ENCODE peak calls at places on chromosomes 16 and 17, in six cellular contexts. Y is tibial artery, D is cardiac muscle cell, V is IMR-90, U is endodermal cell, J is neural progenitor cell. B is an unnamed sample. For H3K4me1, the result is how much of the 10 kb centered on the place peaks cover.

GRCh38 chr17:69141802-69142472 is at the start of gene ABCA6:
- DNase-seq in J (no peak), V (no peak), Y (no peak), U (no peak), D (no peak), B (no peak)

GRCh38 chr17:1783834-1784611 is 22.2 kb downstream of the SERPINF1 start:
- DNase-seq in U (peak), D (peak), J (peak), V (peak), Y (peak), B (peak)

GRCh38 chr17:28887871-28888471 is 9.6 kb downstream of the FLOT2 start:
- DNase-seq in D (no peak), U (no peak), V (no peak), Y (no peak), J (no peak), B (no peak)

GRCh38 chr17:73223626-73224616 is 31.1 kb downstream of the COG1 start:
- DNase-seq in U (no peak), D (no peak), V (no peak), J (no peak), Y (no peak), B (no peak)

GRCh38 chr17:81523139-81524062 is 4.8 kb upstream of the FSCN2 start:
- DNase-seq in U (peak), Y (peak), V (peak), J (peak), D (peak), B (no peak)

GRCh38 chr16:87070657-87071056 is 246.5 kb downstream of the C16orf95 start:
- DNase-seq in V (no peak), U (peak), Y (no peak), J (no peak), D (no peak), B (no peak)

GRCh38 chr17:11282586-11282985 is 41.6 kb downstream of the SHISA6 start:
- DNase-seq in Y (no peak), U (no peak), V (no peak), D (no peak), J (no peak), B (no peak)

GRCh38 chr17:17419621-17420020 is 57.2 kb upstream of the MED9 start:
- DNase-seq in J (no peak), D (no peak), Y (peak), U (no peak), V (no peak), B (no peak)

GRCh38 chr17:77963441-77963840 is 4.9 kb downstream of the TNRC6C start:
- DNase-seq in J (peak), U (no peak), D (peak), Y (no peak), V (peak), B (peak)

GRCh38 chr16:8583712-8584111 is 6.6 kb downstream of the TMEM114 start:
- DNase-seq in D (no peak), U (peak), V (no peak), J (no peak), Y (no peak), B (no peak)

GRCh38 chr16:89004209-89004831 is 27.3 kb upstream of the CBFA2T3 start:
- DNase-seq in V (no peak), D (peak), J (peak), U (no peak), Y (no peak), B (no peak)

GRCh38 chr17:3944485-3945388 is 19.5 kb downstream of the ATP2A3 start:
- DNase-seq in J (peak), Y (no peak), U (peak), V (peak), D (peak), B (no peak)

GRCh38 chr17:14010999-14011692 is 58.2 kb upstream of the COX10 start:
- DNase-seq in Y (no peak), D (no peak), J (no peak), U (no peak), V (no peak), B (no peak)

GRCh38 chr17:21463204-21463661 is 87.1 kb downstream of the KCNJ12 start:
- DNase-seq in D (no peak), V (no peak), U (peak), J (no peak), Y (no peak), B (no peak)

GRCh38 chr16:66391726-66392670 is 25.5 kb downstream of the CDH5 start:
- DNase-seq in J (no peak), Y (peak), D (no peak), V (no peak), U (peak), B (no peak)

GRCh38 chr17:77287432-77288068 is 146.8 kb downstream of the SEC14L1 start:
- DNase-seq in U (peak), Y (no peak), V (peak), D (peak), J (peak), B (peak)

GRCh38 chr17:75876938-75877751 is 1.2 kb downstream of the TRIM47 start:
- DNase-seq in J (peak), U (peak), V (peak), D (no peak), Y (peak), B (peak)

GRCh38 chr16:49405123-49405522 is 31.5 kb downstream of the C16orf78 start:
- DNase-seq in U (no peak), J (no peak), Y (no peak), V (no peak), D (no peak), B (no peak)

GRCh38 chr17:78723001-78723796 is 58.9 kb downstream of the CYTH1 start:
- DNase-seq in D (peak), V (peak), J (peak), Y (no peak), U (peak), B (no peak)

GRCh38 chr17:67862614-67863217 is 37.4 kb downstream of the BPTF start:
- DNase-seq in U (no peak), Y (no peak), V (no peak), D (no peak), J (peak), B (no peak)

GRCh38 chr16:12544477-12545291 is 259.0 kb downstream of the CPPED1 start:
- DNase-seq in J (no peak), V (no peak), D (no peak), Y (no peak), U (no peak), B (no peak)

GRCh38 chr16:57773680-57774295 is 28.5 kb downstream of the KIFC3 start:
- DNase-seq in V (peak), Y (no peak), U (no peak), J (no peak), D (no peak), B (peak)

GRCh38 chr17:75260679-75261335 is 599 bp downstream of the GGA3 start:
- DNase-seq in V (peak), J (no peak), U (no peak), D (no peak), Y (no peak), B (no peak)

GRCh38 chr16:83967838-83968482 is at the start of gene NECAB2:
- DNase-seq in Y (no peak), D (peak), J (peak), U (peak), V (peak), B (peak)

GRCh38 chr17:67605259-67605912 is 112.3 kb upstream of the NOL11 start:
- DNase-seq in J (no peak), D (no peak), U (no peak), Y (no peak), V (no peak), B (peak)

GRCh38 chr16:65015577-65015976 is 106.3 kb downstream of the CDH11 start:
- DNase-seq in V (no peak), Y (no peak), U (no peak), J (no peak), D (no peak), B (no peak)

GRCh38 chr16:90046971-90047713 is 27.9 kb upstream of the DBNDD1 start:
- DNase-seq in Y (peak), J (peak), D (peak), U (peak), V (peak), B (peak)

GRCh38 chr16:17362946-17363345 is 107.8 kb downstream of the XYLT1 start:
- DNase-seq in U (no peak), V (peak), D (no peak), J (no peak), Y (no peak), B (no peak)

GRCh38 chr17:1056761-1057160 is 59.8 kb downstream of the TIMM22 start:
- DNase-seq in V (no peak), J (peak), D (no peak), Y (no peak), U (peak), B (no peak)

GRCh38 chr17:80793851-80794267 is 197.8 kb upstream of the CHMP6 start:
- DNase-seq in J (no peak), V (peak), U (no peak), Y (no peak), D (no peak), B (no peak)

GRCh38 chr17:78010759-78011158 is 52.3 kb downstream of the TNRC6C start:
- DNase-seq in V (no peak), Y (no peak), D (no peak), U (no peak), J (no peak), B (no peak)

GRCh38 chr16:62545039-62545438 is 508.8 kb upstream of the CDH8 start:
- DNase-seq in D (no peak), J (no peak), Y (no peak), V (no peak), U (peak), B (no peak)

GRCh38 chr17:79616801-79617200 is 6.0 kb upstream of the RBFOX3 start:
- DNase-seq in U (peak), J (no peak), Y (peak), V (no peak), D (no peak), B (no peak)

GRCh38 chr17:65660947-65661346 is 99.5 kb upstream of the AXIN2 start:
- DNase-seq in V (peak), J (no peak), Y (no peak), D (no peak), U (no peak), B (no peak)

GRCh38 chr16:27461483-27462171 is 59.7 kb downstream of the IL21R start:
- DNase-seq in U (no peak), D (no peak), Y (no peak), J (no peak), V (peak), B (no peak)

GRCh38 chr17:35387496-35387895 is 14.1 kb upstream of the SLFN11 start:
- DNase-seq in U (no peak), V (no peak), D (no peak), J (no peak), Y (no peak), B (no peak)

GRCh38 chr17:40333781-40334453 is 24.9 kb downstream of the RARA start:
- DNase-seq in V (no peak), U (no peak), J (no peak), D (no peak), Y (no peak), B (no peak)

GRCh38 chr17:10843806-10844205 is 5.9 kb upstream of the PIRT start:
- DNase-seq in D (peak), J (no peak), Y (no peak), V (no peak), U (peak), B (no peak)

GRCh38 chr17:76868176-76868668 is at the start of gene MGAT5B:
- DNase-seq in U (peak), J (peak), D (peak), V (peak), Y (peak), B (peak)

GRCh38 chr17:44124118-44124438 is 637 bp upstream of the HDAC5 start:
- DNase-seq in D (no peak), Y (no peak), U (no peak), J (no peak), V (no peak), B (no peak)
- H3K4me3 ChIP-seq in D (peak), Y (peak), U (peak), J (peak), V (peak), B (peak)

GRCh38 chr16:75372236-75372856 is 61.0 kb downstream of the CFDP1 start:
- DNase-seq in J (no peak), D (no peak), Y (no peak), U (no peak), V (peak), B (no peak)

GRCh38 chr16:75377971-75378386 is 55.3 kb downstream of the CFDP1 start:
- DNase-seq in J (peak), Y (no peak), V (peak), U (peak), D (no peak), B (no peak)

GRCh38 chr16:75376475-75376907 is 56.8 kb downstream of the CFDP1 start:
- DNase-seq in D (no peak), Y (no peak), V (no peak), U (peak), J (no peak), B (no peak)

GRCh38 chr16:75378616-75379015 is 54.7 kb downstream of the CFDP1 start:
- DNase-seq in D (no peak), J (no peak), U (no peak), Y (no peak), V (no peak), B (no peak)

GRCh38 chr16:75374388-75374787 is 58.9 kb downstream of the CFDP1 start:
- DNase-seq in D (no peak), J (no peak), U (no peak), Y (no peak), V (no peak), B (no peak)
- H3K4me1 ChIP-seq in D (under half), J (under half), U (under half), Y (under half), V (under half), B (under half)

GRCh38 chr16:11510178-11510973 is 76.3 kb downstream of the LITAF start:
- DNase-seq in J (no peak), V (no peak), Y (no peak), U (no peak), D (no peak), B (no peak)

GRCh38 chr16:11507350-11507749 is 79.4 kb downstream of the LITAF start:
- DNase-seq in V (no peak), J (no peak), Y (no peak), D (no peak), U (no peak), B (no peak)

GRCh38 chr16:11507991-11508390 is 78.7 kb downstream of the LITAF start:
- DNase-seq in U (no peak), J (no peak), D (no peak), V (no peak), Y (no peak), B (no peak)

GRCh38 chr16:11503566-11503965 is 83.2 kb downstream of the LITAF start:
- DNase-seq in D (no peak), V (no peak), J (no peak), U (no peak), Y (no peak), B (no peak)

DNA sequence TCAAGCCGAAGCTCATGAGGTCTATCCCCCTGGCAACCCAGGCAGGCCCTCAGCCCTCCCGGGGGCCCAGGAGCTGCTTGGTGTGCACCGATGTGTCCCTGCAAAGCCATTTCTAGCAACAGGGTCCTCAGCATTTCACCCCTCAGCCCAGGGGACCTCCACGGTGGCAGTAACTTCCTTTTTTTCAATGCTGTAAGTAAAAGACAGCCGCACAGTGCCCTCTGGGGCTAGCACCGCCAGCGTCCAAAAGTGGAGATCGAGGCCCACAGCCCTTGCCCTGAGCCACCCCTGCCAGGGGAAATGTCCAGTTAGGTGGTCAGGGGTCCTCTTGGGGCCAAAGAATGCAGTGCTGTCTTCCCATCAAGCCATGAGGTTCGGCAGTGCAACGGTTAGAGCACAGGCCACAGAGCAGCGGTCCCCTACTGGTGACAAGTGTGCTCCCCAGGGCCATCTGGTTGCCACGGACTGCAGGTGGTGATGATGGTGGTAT is 79.9 kb downstream of the LITAF start:
- DNase-seq in U (peak), J (no peak), Y (no peak), V (no peak), D (no peak), B (no peak)
- TF ChIP-seq CTCF in U (peak), J (no peak), Y (no peak), V (no peak), D (no peak), B (no peak)

GRCh38 chr17:59668816-59669215 is 38.4 kb downstream of the PTRH2 start:
- DNase-seq in D (no peak), U (no peak), Y (no peak), V (peak), J (no peak), B (no peak)
- H3K4me3 ChIP-seq in D (no peak), U (no peak), Y (no peak), V (no peak), J (no peak), B (no peak)

GRCh38 chr17:8867361-8867981 is at the start of gene PIK3R6:
- DNase-seq in J (no peak), Y (peak), U (peak), V (no peak), D (no peak), B (no peak)
- H3K4me1 ChIP-seq in J (under half), Y (under half), U (under half), V (under half), D (under half), B (under half)

DNA sequence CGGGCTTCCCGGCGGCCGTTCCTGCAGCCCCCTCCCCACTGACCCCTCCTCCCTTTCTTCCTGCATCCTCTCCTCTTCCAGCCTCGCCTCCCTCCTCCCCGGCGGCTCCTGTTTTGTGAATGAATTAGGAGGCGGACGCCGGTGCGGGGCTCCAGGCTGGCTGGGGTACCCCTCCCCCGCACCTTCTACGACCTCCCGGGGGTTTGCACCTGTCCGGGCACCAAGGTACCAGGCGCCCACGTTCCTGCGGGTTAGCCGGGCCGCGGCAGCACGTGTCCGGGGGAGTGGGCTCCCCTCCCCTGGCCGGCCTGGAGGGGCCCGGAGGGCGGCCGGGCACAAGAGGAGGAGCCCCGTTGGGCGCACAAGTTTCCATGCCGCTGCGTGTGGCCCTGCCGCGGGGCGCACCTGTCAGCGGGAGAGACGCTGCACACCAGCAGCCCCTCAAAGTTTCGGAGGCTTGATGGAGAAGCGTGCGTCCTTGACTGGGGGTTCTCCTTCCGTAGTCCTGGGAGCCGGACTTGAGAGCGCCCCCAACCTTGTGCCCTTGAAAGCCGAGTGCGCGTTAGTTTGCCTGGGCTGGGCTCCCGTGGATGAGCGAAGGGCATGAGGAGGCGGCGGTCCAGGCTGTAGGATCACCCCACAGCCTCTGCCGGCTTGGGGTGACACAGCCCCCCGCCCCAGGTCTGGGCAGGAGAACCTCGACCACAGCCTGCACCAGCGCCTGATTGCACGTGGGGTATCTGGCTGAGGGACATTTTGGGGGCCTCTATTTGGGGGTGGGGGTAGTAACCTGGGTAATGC is 1.2 kb downstream of the HAS3 start:
- DNase-seq in D (peak), J (peak), V (no peak), U (peak), Y (peak), B (peak)
- TF ChIP-seq CTCF in D (no peak), J (no peak), V (no peak), U (no peak), Y (no peak), B (no peak)

DNA sequence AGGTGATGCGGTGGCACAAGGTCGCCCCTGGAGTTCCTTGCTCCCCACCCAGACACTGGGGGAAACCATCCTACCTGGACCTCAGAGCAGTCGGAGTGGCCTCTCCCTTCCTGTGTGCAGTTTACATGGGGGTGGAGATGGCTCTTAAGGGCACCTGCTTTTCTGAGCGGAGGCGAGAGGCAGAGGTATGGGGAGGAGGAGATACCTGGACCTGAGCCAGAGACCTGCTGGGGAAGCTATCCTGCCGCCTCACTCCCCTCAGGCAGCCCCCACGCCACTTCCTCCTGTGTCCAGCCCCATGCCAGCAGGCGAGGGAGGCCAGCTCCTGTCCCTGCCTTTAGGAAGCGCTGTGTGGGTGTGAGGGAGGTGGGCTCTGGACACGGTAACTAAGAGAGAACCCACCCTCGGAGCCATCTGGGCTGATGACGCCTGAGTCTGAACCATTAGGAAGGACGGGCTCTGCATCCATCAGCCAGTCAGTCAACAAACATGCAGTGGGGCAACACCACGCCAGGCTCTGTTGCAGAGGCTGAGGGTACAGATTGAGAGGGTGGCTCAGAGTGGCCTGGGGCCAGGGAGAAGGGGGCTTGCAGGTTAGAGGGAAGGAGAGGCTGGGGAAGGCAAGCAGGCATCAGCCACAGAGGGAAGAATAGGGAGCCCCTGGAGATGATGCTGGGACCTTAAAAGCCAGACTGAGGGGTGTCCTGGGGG is 1.2 kb downstream of the CORO1A start:
- DNase-seq in U (peak), V (no peak), J (no peak), Y (no peak), D (no peak), B (no peak)
- H3K4me3 ChIP-seq in U (no peak), V (no peak), J (no peak), Y (peak), D (no peak), B (no peak)